ENCODE peak calls at places on chromosome 17, in seven cellular contexts. C is AG04449, J is upper lobe of right lung, S is left ventricle myocardium inferior, X is testis, Y is GM12865, N is brain microvascular endothelial cell. U is an unnamed sample.

GRCh38 chr17:13403982-13404931 is 197.5 kb downstream of the HS3ST3A1 start:
- DNase-seq in C (no peak), J (no peak), S (no peak), X (no peak), Y (no peak), N (no peak), U (no peak)

GRCh38 chr17:40303009-40303657 is 5.8 kb upstream of the RARA start:
- DNase-seq in C (no peak), J (no peak), S (no peak), X (peak), Y (peak), N (peak), U (no peak)

GRCh38 chr17:80992948-80993624 is 1.4 kb downstream of the CHMP6 start:
- DNase-seq in C (no peak), J (peak), S (no peak), X (no peak), Y (no peak), N (no peak), U (no peak)

GRCh38 chr17:30299000-30299399 is 7.3 kb upstream of the BLMH start:
- DNase-seq in C (no peak), J (no peak), S (no peak), X (no peak), Y (no peak), N (no peak), U (no peak)

GRCh38 chr17:2122641-2123302 is 67.9 kb downstream of the HIC1 start:
- DNase-seq in C (no peak), J (peak), S (peak), X (peak), Y (no peak), N (peak), U (peak)

GRCh38 chr17:79303641-79304205 is 229.1 kb downstream of the ENGASE start:
- DNase-seq in C (no peak), J (no peak), S (no peak), X (no peak), Y (no peak), N (no peak), U (no peak)

GRCh38 chr17:58337600-58338453 is 9.2 kb upstream of the TSPOAP1 start:
- DNase-seq in C (peak), J (peak), S (peak), X (peak), Y (peak), N (peak), U (peak)

GRCh38 chr17:41657936-41658335 is 30.7 kb upstream of the EIF1 start:
- DNase-seq in C (no peak), J (no peak), S (no peak), X (no peak), Y (no peak), N (no peak), U (no peak)

GRCh38 chr17:69223809-69224208 is 4.8 kb downstream of the ABCA10 start:
- DNase-seq in C (no peak), J (no peak), S (no peak), X (no peak), Y (peak), N (peak), U (peak)

GRCh38 chr17:29733151-29733550 is 110.4 kb upstream of the CORO6 start:
- DNase-seq in C (no peak), J (no peak), S (no peak), X (no peak), Y (no peak), N (no peak), U (no peak)

GRCh38 chr17:15398736-15399331 is 57.4 kb upstream of the TEKT3 start:
- DNase-seq in C (no peak), J (no peak), S (no peak), X (no peak), Y (no peak), N (peak), U (no peak)

GRCh38 chr17:82795615-82796014 is 43.8 kb downstream of the TBCD start:
- DNase-seq in C (no peak), J (peak), S (no peak), X (no peak), Y (no peak), N (no peak), U (no peak)

GRCh38 chr17:35752471-35752870 is 568 bp downstream of the GAS2L2 start:
- DNase-seq in C (no peak), J (no peak), S (no peak), X (no peak), Y (no peak), N (no peak), U (no peak)

GRCh38 chr17:15883617-15884111 is 61.3 kb upstream of the ADORA2B start:
- DNase-seq in C (peak), J (no peak), S (no peak), X (no peak), Y (no peak), N (peak), U (no peak)

GRCh38 chr17:35731239-35731931 is at the start of gene RASL10B:
- DNase-seq in C (no peak), J (peak), S (peak), X (peak), Y (no peak), N (peak), U (no peak)

GRCh38 chr17:57669671-57670529 is 75.2 kb downstream of the CCDC182 start:
- DNase-seq in C (no peak), J (no peak), S (no peak), X (peak), Y (no peak), N (no peak), U (no peak)

GRCh38 chr17:46935658-46936266 is 12.8 kb downstream of the GOSR2 start:
- DNase-seq in C (no peak), J (no peak), S (no peak), X (no peak), Y (no peak), N (peak), U (no peak)

GRCh38 chr17:36085710-36086268 is 4.2 kb downstream of the CCL3 start:
- DNase-seq in C (no peak), J (no peak), S (no peak), X (no peak), Y (peak), N (no peak), U (no peak)

GRCh38 chr17:43732961-43733360 is 25.6 kb downstream of the SOST start:
- DNase-seq in C (no peak), J (no peak), S (no peak), X (no peak), Y (no peak), N (peak), U (no peak)

GRCh38 chr17:5500804-5501391 is 14.5 kb downstream of the MIS12 start:
- DNase-seq in C (no peak), J (peak), S (peak), X (peak), Y (peak), N (peak), U (peak)

GRCh38 chr17:38428643-38429371 is 543 bp downstream of the ARHGAP23 start:
- DNase-seq in C (no peak), J (peak), S (peak), X (no peak), Y (peak), N (no peak), U (peak)

GRCh38 chr17:38426441-38426840 is 1.8 kb upstream of the ARHGAP23 start:
- DNase-seq in C (no peak), J (no peak), S (no peak), X (no peak), Y (no peak), N (no peak), U (no peak)

GRCh38 chr17:38428150-38428642 is at the start of gene ARHGAP23:
- DNase-seq in C (no peak), J (peak), S (peak), X (peak), Y (peak), N (no peak), U (no peak)

GRCh38 chr17:38425744-38426143 is 2.5 kb upstream of the ARHGAP23 start:
- DNase-seq in C (no peak), J (no peak), S (no peak), X (no peak), Y (no peak), N (no peak), U (no peak)

DNA sequence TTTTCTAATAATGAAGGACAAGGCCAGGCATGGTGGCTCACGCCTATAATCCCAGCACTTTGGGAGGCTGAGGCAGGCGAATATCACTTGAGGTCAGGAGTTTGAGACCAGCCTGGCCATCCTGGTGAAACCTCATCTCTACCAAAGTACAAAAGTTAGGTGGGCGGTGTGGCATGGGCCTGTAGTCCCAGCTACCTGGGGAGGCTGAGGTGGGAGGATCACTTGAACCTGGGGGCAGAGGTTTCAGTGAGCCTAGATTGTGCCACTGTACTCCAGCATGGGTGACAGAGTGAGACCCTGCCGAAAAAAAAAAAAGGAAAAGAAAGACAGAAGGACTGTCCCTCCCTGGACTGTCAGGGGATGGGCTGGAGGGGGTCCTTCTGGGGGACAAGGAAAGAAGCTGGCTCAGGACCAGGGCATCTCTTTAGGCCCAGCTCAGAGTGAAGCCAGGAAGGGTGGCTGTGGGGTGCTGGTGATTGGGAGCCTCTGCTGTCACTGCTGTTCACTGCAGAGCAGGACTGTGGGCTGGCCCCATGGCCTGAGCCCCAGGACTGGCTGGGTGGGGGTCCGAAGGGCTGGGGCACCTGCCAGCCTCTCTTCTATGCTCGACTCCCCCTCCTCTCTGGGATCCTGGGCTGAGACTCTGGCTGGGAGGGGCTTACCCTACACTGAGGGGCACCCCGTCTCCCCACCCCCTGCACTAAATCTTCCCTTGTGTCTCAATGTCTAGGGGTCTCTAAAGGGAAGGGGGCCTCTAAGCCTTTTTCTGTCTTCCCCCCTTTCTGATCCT is 909 bp upstream of the ARHGAP23 start:
- DNase-seq in C (no peak), J (no peak), S (no peak), X (no peak), Y (no peak), N (no peak), U (no peak)
- H3K4me3 ChIP-seq in C (peak), J (peak), S (peak), X (peak), Y (peak), N (peak), U (peak)

DNA sequence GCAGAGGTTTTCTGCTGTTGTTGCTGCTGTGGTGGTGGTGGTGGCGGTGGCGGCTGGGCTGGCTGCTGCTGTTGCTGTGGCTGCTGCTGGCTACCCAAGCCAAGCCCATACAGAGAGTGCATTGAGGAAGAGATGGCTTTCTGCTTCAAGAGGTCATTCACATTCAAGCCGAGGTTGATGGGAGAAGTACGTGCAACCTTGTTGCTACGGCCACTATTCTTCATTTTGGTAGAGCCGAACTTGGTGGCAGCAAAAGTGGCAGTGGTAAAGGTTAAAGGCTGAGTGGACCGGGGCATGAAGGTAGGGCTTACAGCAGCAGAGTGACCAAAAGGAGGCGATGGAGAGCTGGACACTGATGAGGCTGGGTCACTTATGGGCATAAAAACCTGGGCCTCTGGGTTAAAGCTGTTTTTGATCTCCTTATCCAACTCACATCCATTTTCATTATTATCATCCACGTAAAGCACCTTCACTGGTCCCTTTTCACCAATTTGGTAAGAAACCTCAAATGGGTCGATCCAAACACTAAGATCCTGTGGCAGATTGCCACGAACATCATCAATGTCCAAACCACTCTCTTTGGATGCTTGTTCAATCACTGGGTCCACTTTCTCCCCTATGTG is 2.8 kb downstream of the TOB1 start:
- DNase-seq in C (no peak), J (no peak), S (no peak), X (peak), Y (peak), N (no peak), U (no peak)
- H3K4me3 ChIP-seq in C (no peak), J (peak), S (peak), X (no peak), Y (no peak), N (no peak), U (no peak)

GRCh38 chr17:77087650-77088454 is 52.9 kb upstream of the SEC14L1 start:
- DNase-seq in C (no peak), J (no peak), S (no peak), X (no peak), Y (peak), N (no peak), U (no peak)
- H3K4me3 ChIP-seq in C (peak), J (peak), S (peak), X (peak), Y (peak), N (peak), U (peak)

GRCh38 chr17:50062323-50063243 is 6.7 kb downstream of the ITGA3 start:
- DNase-seq in C (peak), J (peak), S (peak), X (peak), Y (no peak), N (peak), U (no peak)

GRCh38 chr17:50063516-50064252 is 7.8 kb downstream of the ITGA3 start:
- DNase-seq in C (no peak), J (no peak), S (no peak), X (no peak), Y (no peak), N (no peak), U (no peak)

GRCh38 chr17:50066995-50067394 is 11.1 kb downstream of the ITGA3 start:
- DNase-seq in C (no peak), J (no peak), S (no peak), X (no peak), Y (no peak), N (no peak), U (no peak)

GRCh38 chr17:50064253-50064991 is 8.5 kb downstream of the ITGA3 start:
- DNase-seq in C (peak), J (peak), S (no peak), X (peak), Y (no peak), N (peak), U (no peak)

DNA sequence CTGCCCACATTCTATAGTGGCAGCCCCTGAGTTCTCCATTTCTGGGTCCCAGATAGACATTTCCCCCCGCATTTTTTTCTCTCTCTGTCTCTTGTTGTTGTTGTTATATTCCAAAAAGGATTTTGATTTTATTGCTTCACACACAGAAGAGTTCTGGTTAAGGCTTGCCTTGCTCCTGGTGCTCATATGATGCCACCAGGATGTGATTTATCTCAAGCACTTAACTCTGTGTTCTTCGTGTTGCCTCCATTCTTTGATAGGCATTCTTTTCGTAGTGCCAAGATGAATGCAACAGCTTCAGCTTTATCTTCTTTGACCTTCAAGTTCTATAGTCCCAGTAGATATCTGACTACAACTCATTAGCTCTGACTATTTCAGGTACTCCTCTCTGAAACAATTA is 9.1 kb downstream of the ITGA3 start:
- DNase-seq in C (no peak), J (no peak), S (no peak), X (no peak), Y (no peak), N (no peak), U (no peak)
- H3K4me3 ChIP-seq in C (no peak), J (no peak), S (no peak), X (no peak), Y (no peak), N (no peak), U (no peak)

GRCh38 chr17:75673487-75673886 is 6.3 kb downstream of the SAP30BP start:
- DNase-seq in C (no peak), J (no peak), S (no peak), X (no peak), Y (no peak), N (no peak), U (no peak)

GRCh38 chr17:75672011-75672410 is 4.9 kb downstream of the SAP30BP start:
- DNase-seq in C (no peak), J (no peak), S (no peak), X (no peak), Y (no peak), N (no peak), U (no peak)

GRCh38 chr17:75680431-75680830 is 13.3 kb downstream of the SAP30BP start:
- DNase-seq in C (no peak), J (no peak), S (no peak), X (no peak), Y (no peak), N (no peak), U (no peak)

GRCh38 chr17:75679706-75680201 is 12.6 kb downstream of the SAP30BP start:
- DNase-seq in C (no peak), J (no peak), S (no peak), X (no peak), Y (no peak), N (no peak), U (no peak)

DNA sequence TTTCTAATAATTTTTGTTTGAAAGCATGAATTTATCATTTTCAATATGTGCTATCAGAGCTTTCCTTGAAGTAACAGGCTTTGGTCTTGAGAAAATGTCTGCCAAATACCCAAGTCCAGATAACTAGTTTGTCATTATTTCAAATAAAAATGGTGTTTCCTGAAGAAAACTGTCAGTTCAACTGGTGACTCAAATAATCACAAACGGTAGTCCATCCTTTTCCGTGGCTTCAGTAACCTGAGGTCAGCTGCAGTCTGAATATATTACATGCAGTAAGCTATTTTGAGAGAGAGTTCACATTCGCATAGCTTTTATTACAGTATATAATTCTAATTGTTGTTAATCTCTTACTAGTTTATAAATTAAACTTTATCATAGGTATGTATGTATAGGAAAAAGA is 9.3 kb downstream of the SAP30BP start:
- DNase-seq in C (no peak), J (no peak), S (no peak), X (no peak), Y (no peak), N (no peak), U (no peak)
- H3K4me3 ChIP-seq in C (no peak), J (no peak), S (no peak), X (no peak), Y (no peak), N (no peak), U (no peak)

GRCh38 chr17:71726320-71726719 is 394.5 kb upstream of the SOX9 start:
- DNase-seq in C (no peak), J (no peak), S (no peak), X (no peak), Y (no peak), N (no peak), U (no peak)
- H3K4me3 ChIP-seq in C (no peak), J (no peak), S (no peak), X (no peak), Y (no peak), N (no peak), U (no peak)

U was measured in GM06990.